ENCODE peak calls at places on chromosomes 5 and 9, in five cellular contexts. S is HEK293T; E is stimulated activated CD8-positive, alpha-beta memory T cell treated with anti-CD3 and anti-CD28 coated beads, Interleukin-2, amount 100 ng/mL, for 48 hours; U is Calu3; H is GM12865. J is an unnamed sample.

GRCh38 chr5:149284501-149284900 is 12.8 kb downstream of the AFAP1L1 start:
- DNase-seq in S (no peak), E (no peak), U (no peak), H (no peak), J (no peak)

GRCh38 chr9:89137548-89138462 is 40.8 kb downstream of the SHC3 start:
- DNase-seq in S (no peak), E (no peak), U (peak), H (no peak), J (no peak)

GRCh38 chr5:133368009-133368408 is 244.3 kb downstream of the FSTL4 start:
- DNase-seq in S (no peak), E (no peak), U (no peak), H (no peak), J (no peak)

GRCh38 chr5:94503677-94504076 is 114.7 kb downstream of the KIAA0825 start:
- DNase-seq in S (no peak), E (no peak), U (no peak), H (no peak), J (no peak)

GRCh38 chr5:53027913-53028312 is 38.8 kb downstream of the ITGA2 start:
- DNase-seq in S (no peak), E (no peak), U (no peak), H (no peak), J (no peak)

GRCh38 chr9:108722396-108722795 is 133.4 kb downstream of the ACTL7B start:
- DNase-seq in S (no peak), E (no peak), U (no peak), H (no peak), J (no peak)

GRCh38 chr9:113233146-113233545 is 11.8 kb downstream of the SLC31A1 start:
- DNase-seq in S (no peak), E (no peak), U (no peak), H (no peak), J (no peak)

GRCh38 chr5:25448646-25449045 is 803.9 kb upstream of the CDH10 start:
- DNase-seq in S (no peak), E (no peak), U (no peak), H (no peak), J (no peak)

GRCh38 chr5:157345067-157345466 is 79.1 kb downstream of the CYFIP2 start:
- DNase-seq in S (no peak), E (no peak), U (no peak), H (no peak), J (no peak)

GRCh38 chr9:107175039-107175438 is 108.0 kb upstream of the RAD23B start:
- DNase-seq in S (no peak), E (no peak), U (no peak), H (no peak), J (no peak)

GRCh38 chr5:67799732-67800234 is 415.8 kb upstream of the PIK3R1 start:
- DNase-seq in S (no peak), E (no peak), U (no peak), H (no peak), J (no peak)

GRCh38 chr9:111805841-111806241 is 11.1 kb upstream of the SHOC1 start:
- DNase-seq in S (no peak), E (no peak), U (no peak), H (no peak), J (no peak)